ENCODE peak calls at places on chromosomes 13 and 19, in five cellular contexts. X is fibroblast of lung, K is colonic mucosa, R is testis, U is body of pancreas. A is an unnamed sample.

GRCh38 chr13:73365240-73365639 is 306.4 kb downstream of the KLF5 start:
- DNase-seq in R (no peak), X (no peak), U (no peak), K (no peak), A (no peak)

GRCh38 chr19:45477713-45478453 is 10.1 kb downstream of the FOSB start:
- DNase-seq in X (no peak), R (no peak), U (no peak), K (no peak), A (no peak)

GRCh38 chr13:103862525-103862924 is 796.3 kb upstream of the SLC10A2 start:
- DNase-seq in R (no peak), X (no peak), U (no peak), K (no peak), A (no peak)

GRCh38 chr19:2952953-2953481 is 8.2 kb upstream of the ZNF77 start:
- DNase-seq in R (no peak), K (peak; percentile 83), U (peak; percentile 92), X (no peak), A (no peak)

GRCh38 chr13:48263196-48263595 is 30.2 kb downstream of the ITM2B start:
- DNase-seq in U (no peak), X (no peak), R (no peak), K (no peak), A (no peak)

GRCh38 chr19:18895038-18895827 is 725 bp downstream of the CERS1 start:
- DNase-seq in X (peak; percentile 31), K (no peak), U (peak; percentile 33), R (peak; percentile 84), A (peak; percentile 13)

GRCh38 chr19:47094557-47095517 is 18.7 kb downstream of the ZC3H4 start:
- DNase-seq in X (no peak), K (peak; percentile 61), R (no peak), U (peak; percentile 85), A (no peak)

GRCh38 chr13:85806553-85807175 is 7.4 kb upstream of the SLITRK6 start:
- DNase-seq in R (no peak), U (no peak), X (peak; percentile 85), K (no peak), A (peak; percentile 55)

GRCh38 chr19:17043744-17044143 is 17.1 kb upstream of the CPAMD8 start:
- DNase-seq in U (no peak), X (no peak), K (no peak), R (no peak), A (no peak)

GRCh38 chr19:8403098-8403819 is 9.8 kb upstream of the MARCHF2 start:
- DNase-seq in X (no peak), K (no peak), R (peak; percentile 44), U (no peak), A (no peak)

GRCh38 chr13:108200781-108201398 is 14.4 kb downstream of the LIG4 start:
- DNase-seq in U (no peak), R (no peak), X (peak; percentile 22), K (no peak), A (no peak)

GRCh38 chr13:88675997-88676396 is 1004.8 kb downstream of the SLITRK5 start:
- DNase-seq in X (no peak), R (no peak), U (no peak), K (no peak), A (no peak)

GRCh38 chr19:3968556-3969434 is 2.1 kb downstream of the DAPK3 start:
- DNase-seq in K (peak; percentile 84), X (peak; percentile 100), U (peak; percentile 89), R (peak; percentile 87), A (peak; percentile 99)

GRCh38 chr13:35164324-35164932 is 222.4 kb downstream of the NBEA start:
- DNase-seq in K (no peak), X (peak; percentile 55), U (no peak), R (no peak), A (peak; percentile 41)

GRCh38 chr19:16764793-16765433 is 45.3 kb downstream of the NWD1 start:
- DNase-seq in U (no peak), K (no peak), X (no peak), R (no peak), A (peak; percentile 0)

GRCh38 chr19:620166-620862 is 13.0 kb downstream of the POLRMT start:
- DNase-seq in K (no peak), X (no peak), U (no peak), R (no peak), A (no peak)

DNA sequence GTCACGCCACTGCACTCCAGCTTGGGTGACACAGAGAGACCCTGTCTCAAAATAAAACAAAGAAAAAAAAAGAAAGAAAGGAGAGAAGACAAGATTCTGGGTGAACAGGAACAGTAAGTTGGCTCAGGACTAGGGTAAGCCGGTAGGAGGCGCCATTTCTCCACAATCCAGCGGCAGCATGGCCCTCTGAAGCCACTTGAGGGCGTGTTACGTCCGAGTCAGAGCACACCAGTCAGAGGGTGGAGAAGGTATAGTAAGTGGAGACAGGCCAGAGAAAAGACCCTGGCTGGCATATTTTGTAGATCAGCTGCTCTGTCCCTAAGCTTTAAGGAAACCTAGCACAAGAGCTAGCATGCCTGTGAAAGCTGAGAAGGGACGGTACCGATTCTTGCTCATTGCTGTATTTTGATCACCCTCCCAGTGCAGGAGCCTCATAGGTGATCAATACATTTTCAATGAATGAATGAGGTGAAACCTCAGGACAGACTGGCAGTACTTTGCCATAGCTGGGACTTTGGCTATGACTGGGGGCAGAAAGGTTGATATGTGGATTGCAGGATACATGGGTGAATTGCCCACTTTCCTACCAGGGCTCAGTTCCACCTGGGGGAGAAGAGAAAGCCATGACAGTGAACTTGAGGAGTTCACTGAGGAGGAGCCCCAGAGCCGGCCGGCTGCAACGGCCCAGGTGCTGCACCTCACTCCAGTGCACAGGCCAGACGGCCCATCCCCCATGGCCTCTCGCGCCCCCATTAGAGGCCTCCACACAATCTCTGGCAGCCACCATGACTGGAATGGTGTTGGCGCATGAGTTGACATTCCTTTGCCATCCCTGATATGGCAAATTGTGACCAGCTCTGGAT is 23.5 kb downstream of the POU2F2 start:
- DNase-seq in X (peak; percentile 90), R (peak; percentile 82), K (peak; percentile 85), U (peak; percentile 88), A (peak; percentile 81)
- TF ChIP-seq CTCF in X (peak; percentile 100), R (peak; percentile 63), K (peak; percentile 95), U (peak; percentile 97), A (peak; percentile 100)

GRCh38 chr13:44879452-44880058 is 109.7 kb downstream of the NUFIP1 start:
- DNase-seq in U (peak; percentile 65), K (peak; percentile 43), R (no peak), X (peak; percentile 62), A (peak; percentile 58)
- TF ChIP-seq CTCF in U (peak; percentile 39), K (no peak), R (no peak), X (peak; percentile 45), A (peak; percentile 76)

GRCh38 chr13:65966991-65967451 is 1263.1 kb downstream of the PCDH9 start:
- DNase-seq in U (no peak), K (no peak), R (peak; percentile 46), X (peak; percentile 23), A (peak; percentile 67)
- TF ChIP-seq CTCF in U (no peak), K (no peak), R (no peak), X (peak; percentile 33), A (peak; percentile 79)

DNA sequence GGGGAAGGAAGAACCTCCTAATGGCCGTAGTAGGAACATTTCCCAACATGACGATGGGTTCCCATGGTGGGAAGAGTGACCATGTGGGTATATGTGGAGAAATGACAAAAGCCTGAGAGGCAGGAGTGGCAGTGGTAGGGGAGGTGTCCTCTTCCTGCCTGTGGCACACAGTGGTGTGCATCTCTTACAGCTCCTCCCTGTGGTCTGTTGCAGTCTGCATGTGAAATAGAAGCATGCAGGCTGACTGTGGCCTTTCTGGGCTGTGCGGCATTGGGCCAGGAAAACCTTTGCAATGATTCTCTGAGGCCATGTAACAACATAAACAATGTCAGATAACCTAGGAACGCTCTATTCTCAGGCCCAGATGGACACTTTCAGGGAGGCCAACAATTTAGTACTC is 84.0 kb downstream of the LACC1 start:
- DNase-seq in R (peak; percentile 82), U (no peak), X (no peak), K (no peak), A (no peak)
- TF ChIP-seq CTCF in R (peak; percentile 11), U (no peak), X (no peak), K (no peak), A (no peak)

GRCh38 chr19:57068921-57069697 is 50.7 kb upstream of the USP29 start:
- DNase-seq in U (peak; percentile 16), K (no peak), R (peak; percentile 95), X (no peak), A (no peak)
- TF ChIP-seq CTCF in U (no peak), K (no peak), R (peak; percentile 69), X (no peak), A (peak; percentile 38)

A was measured in HFFc6.